ENCODE peak calls at places on chromosome 15, in nine cellular contexts. I is tibial nerve, D is heart left ventricle, R is AG04450, O is colonic mucosa, N is body of pancreas, W is HepG2, J is right cardiac atrium, B is transverse colon. F is an unnamed sample.

GRCh38 chr15:35979608-35980007 is 433.6 kb upstream of the DPH6 start:
- DNase-seq in O (no peak), R (no peak), D (no peak), B (no peak), W (no peak), J (no peak), N (no peak), I (no peak), F (no peak)

GRCh38 chr15:91561371-91562100 is 292.0 kb upstream of the SLCO3A1 start:
- DNase-seq in O (no peak), R (peak), D (peak), I (peak), N (no peak), W (no peak), B (no peak), J (no peak), F (no peak)

GRCh38 chr15:51076898-51077564 is 17.7 kb downstream of the TNFAIP8L3 start:
- DNase-seq in R (no peak), B (peak), D (peak), N (peak), I (no peak), J (peak), O (peak), W (no peak), F (no peak)

GRCh38 chr15:85800460-85801123 is 5.9 kb upstream of the KLHL25 start:
- DNase-seq in O (peak), B (peak), J (no peak), R (no peak), I (no peak), W (peak), N (peak), D (peak), F (peak)

GRCh38 chr15:49646891-49647290 is 26.0 kb downstream of the DTWD1 start:
- DNase-seq in O (no peak), W (no peak), J (no peak), I (no peak), R (no peak), D (no peak), B (no peak), N (no peak), F (no peak)

GRCh38 chr15:34366271-34367043 is 539 bp downstream of the LPCAT4 start:
- DNase-seq in O (peak), N (peak), I (peak), J (peak), B (peak), D (peak), R (no peak), W (peak), F (peak)

GRCh38 chr15:77581896-77582569 is 50.7 kb downstream of the LINGO1 start:
- DNase-seq in R (no peak), W (no peak), O (peak), I (no peak), D (no peak), B (peak), J (no peak), N (no peak), F (no peak)

GRCh38 chr15:70466895-70467529 is 296.3 kb downstream of the UACA start:
- DNase-seq in R (peak), B (peak), D (peak), N (peak), W (peak), J (peak), O (peak), I (peak), F (peak)

GRCh38 chr15:81298606-81299005 is 25.3 kb downstream of the STARD5 start:
- DNase-seq in W (no peak), B (no peak), I (no peak), J (no peak), D (no peak), N (no peak), O (no peak), R (no peak), F (no peak)

GRCh38 chr15:31358957-31359721 is 32.5 kb downstream of the KLF13 start:
- DNase-seq in D (no peak), W (no peak), O (no peak), B (no peak), J (peak), R (no peak), N (no peak), I (no peak), F (no peak)

GRCh38 chr15:64503197-64503596 is 42.8 kb downstream of the ZNF609 start:
- DNase-seq in O (no peak), N (no peak), R (peak), W (no peak), I (no peak), J (no peak), B (no peak), D (no peak), F (peak)

GRCh38 chr15:36831125-36831914 is 251.9 kb downstream of the CDIN1 start:
- DNase-seq in I (no peak), O (no peak), B (no peak), W (no peak), R (peak), J (no peak), D (no peak), N (no peak), F (no peak)

GRCh38 chr15:82936966-82937647 is 15.4 kb downstream of the HOMER2 start:
- DNase-seq in B (no peak), N (no peak), J (no peak), R (no peak), D (no peak), W (peak), O (no peak), I (no peak), F (no peak)

GRCh38 chr15:28891588-28891987 is 5.8 kb downstream of the APBA2 start:
- DNase-seq in R (no peak), N (no peak), B (no peak), O (no peak), D (no peak), I (no peak), W (no peak), J (no peak), F (no peak)

GRCh38 chr15:57216288-57216687 is 160.0 kb upstream of the CGNL1 start:
- DNase-seq in J (no peak), I (no peak), N (no peak), W (no peak), O (no peak), D (no peak), B (no peak), R (peak), F (peak)

GRCh38 chr15:57215371-57215770 is 160.9 kb upstream of the CGNL1 start:
- DNase-seq in W (no peak), R (no peak), D (no peak), N (no peak), J (no peak), O (no peak), B (no peak), I (no peak), F (no peak)

GRCh38 chr15:57217716-57218598 is 158.3 kb upstream of the CGNL1 start:
- DNase-seq in D (no peak), J (no peak), R (no peak), N (no peak), B (no peak), W (no peak), I (no peak), O (no peak), F (no peak)

GRCh38 chr15:57220220-57220619 is 156.1 kb upstream of the CGNL1 start:
- DNase-seq in W (no peak), R (peak), O (no peak), D (no peak), B (no peak), J (no peak), N (no peak), I (no peak), F (no peak)

GRCh38 chr15:57218826-57219576 is 157.3 kb upstream of the CGNL1 start:
- DNase-seq in D (no peak), R (peak), W (no peak), B (no peak), O (no peak), I (no peak), J (no peak), N (no peak), F (peak)
- H3K27ac ChIP-seq in D (no peak), R (no peak), W (no peak), B (no peak), O (no peak), I (no peak), J (no peak), N (no peak), F (peak)

DNA sequence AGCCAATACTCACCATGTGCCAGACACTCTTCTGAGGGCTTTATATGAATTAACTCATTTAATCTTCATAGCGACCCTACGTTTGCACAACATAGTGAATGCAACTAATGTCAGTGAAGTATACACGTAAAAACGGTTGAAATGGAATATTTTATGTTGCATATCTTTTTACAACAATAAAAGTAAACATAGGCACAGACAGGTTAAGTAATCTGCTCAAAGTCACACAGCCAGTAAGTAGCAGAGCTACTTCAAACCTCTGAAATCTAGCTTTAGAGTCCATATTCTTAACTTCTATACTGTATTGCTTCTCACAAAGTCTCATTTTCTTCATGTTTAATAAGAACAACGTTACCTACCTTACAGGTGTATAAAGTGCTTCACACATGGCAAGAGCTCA is 1.6 kb downstream of the SEC11A start:
- DNase-seq in N (no peak), J (no peak), B (no peak), I (no peak), O (no peak), R (no peak), D (no peak), W (no peak), F (no peak)
- H3K4me3 ChIP-seq in N (no peak), J (peak), B (no peak), I (no peak), O (peak), R (peak), D (no peak), W (peak), F (peak)

GRCh38 chr15:67930720-67931119 is 90.9 kb upstream of the RNU6-1 start:
- DNase-seq in O (no peak), N (no peak), D (no peak), B (no peak), I (no peak), J (no peak), R (no peak), W (no peak), F (no peak)
- H3K27ac ChIP-seq in O (no peak), N (no peak), D (no peak), B (no peak), I (no peak), J (no peak), R (no peak), W (no peak), F (no peak)

GRCh38 chr15:96330064-96330449 is 443 bp upstream of the NR2F2 start:
- DNase-seq in B (peak), W (no peak), I (peak), O (peak), R (no peak), J (peak), D (peak), N (no peak), F (no peak)

GRCh38 chr15:96326551-96327154 is 3.8 kb upstream of the NR2F2 start:
- DNase-seq in I (peak), J (peak), B (peak), W (no peak), D (no peak), O (peak), N (no peak), R (no peak), F (no peak)

GRCh38 chr15:96329403-96329981 is 1.0 kb upstream of the NR2F2 start:
- DNase-seq in W (no peak), D (no peak), O (peak), R (no peak), J (no peak), I (no peak), N (no peak), B (no peak), F (no peak)

GRCh38 chr15:96327155-96327741 is 3.3 kb upstream of the NR2F2 start:
- DNase-seq in J (no peak), R (peak), O (peak), N (no peak), W (peak), I (peak), D (no peak), B (no peak), F (no peak)

GRCh38 chr15:96328101-96328958 is 2.2 kb upstream of the NR2F2 start:
- DNase-seq in W (no peak), J (no peak), I (no peak), B (no peak), R (no peak), O (no peak), N (no peak), D (no peak), F (no peak)
- H3K4me3 ChIP-seq in W (no peak), J (peak), I (peak), B (no peak), R (peak), O (no peak), N (no peak), D (peak), F (no peak)

GRCh38 chr15:88637841-88638625 is 783 bp upstream of the ISG20 start:
- DNase-seq in N (peak), O (no peak), J (peak), B (no peak), W (peak), I (no peak), D (no peak), R (no peak), F (no peak)

GRCh38 chr15:88635343-88635742 is 3.5 kb upstream of the ISG20 start:
- DNase-seq in W (no peak), I (no peak), B (peak), O (no peak), D (no peak), N (no peak), R (no peak), J (no peak), F (no peak)

GRCh38 chr15:88637436-88637835 is 1.4 kb upstream of the ISG20 start:
- DNase-seq in O (no peak), J (no peak), I (no peak), N (no peak), W (no peak), R (no peak), D (no peak), B (no peak), F (no peak)

GRCh38 chr15:88636039-88636438 is 2.8 kb upstream of the ISG20 start:
- DNase-seq in J (no peak), B (peak), O (peak), I (no peak), N (peak), D (no peak), R (no peak), W (no peak), F (no peak)

GRCh38 chr15:88636654-88637053 is 2.2 kb upstream of the ISG20 start:
- DNase-seq in W (no peak), R (no peak), D (no peak), J (no peak), O (no peak), I (no peak), N (no peak), B (no peak), F (peak)
- H3K27ac ChIP-seq in W (no peak), R (peak), D (no peak), J (peak), O (peak), I (peak), N (peak), B (peak), F (no peak)

GRCh38 chr15:74956648-74957300 is at the start of gene RPP25:
- DNase-seq in J (peak), W (peak), I (peak), D (peak), O (peak), N (peak), B (peak), R (no peak), F (no peak)

GRCh38 chr15:74955796-74956647 is 550 bp downstream of the RPP25 start:
- DNase-seq in R (no peak), B (peak), J (peak), O (peak), D (peak), N (peak), W (no peak), I (peak), F (no peak)

GRCh38 chr15:74957301-74958035 is 896 bp upstream of the RPP25 start:
- DNase-seq in J (peak), W (no peak), D (peak), O (peak), N (no peak), B (peak), R (no peak), I (no peak), F (no peak)

GRCh38 chr15:74955017-74955416 is 1.6 kb downstream of the RPP25 start:
- DNase-seq in O (no peak), D (no peak), I (no peak), B (no peak), J (peak), W (no peak), R (no peak), N (no peak), F (no peak)

GRCh38 chr15:74954515-74954914 is 2.1 kb downstream of the RPP25 start:
- DNase-seq in O (no peak), W (no peak), R (peak), N (no peak), I (no peak), D (peak), J (peak), B (no peak), F (peak)
- H3K4me3 ChIP-seq in O (no peak), W (no peak), R (no peak), N (no peak), I (no peak), D (no peak), J (no peak), B (no peak), F (no peak)

DNA sequence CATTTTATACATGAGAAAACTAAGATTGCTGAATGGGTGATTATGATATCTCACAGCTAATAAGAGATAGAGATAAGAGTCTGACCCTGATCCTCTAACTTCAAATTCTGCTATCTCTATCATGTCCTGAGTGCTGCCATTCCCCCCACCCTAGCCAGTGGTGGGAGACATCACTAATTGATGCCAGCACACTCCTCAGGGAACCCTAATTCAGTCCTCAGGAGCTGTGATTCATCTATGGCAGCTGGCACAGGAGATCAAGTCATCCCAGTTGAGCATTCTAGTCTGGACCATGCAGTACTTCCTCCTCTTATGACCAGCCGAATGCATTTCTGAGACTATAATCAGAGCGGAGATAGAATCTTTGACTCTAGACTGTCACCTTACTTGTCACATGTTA is 71.9 kb downstream of the SYNM start:
- DNase-seq in J (no peak), W (no peak), R (no peak), O (no peak), D (no peak), B (no peak), I (no peak), N (no peak), F (no peak)
- H3K27ac ChIP-seq in J (no peak), W (no peak), R (no peak), O (no peak), D (no peak), B (peak), I (no peak), N (no peak), F (no peak)

GRCh38 chr15:92921215-92922131 is 21.3 kb downstream of the CHD2 start:
- DNase-seq in D (no peak), I (no peak), B (no peak), O (no peak), J (no peak), N (peak), W (no peak), R (no peak), F (no peak)
- H3K4me3 ChIP-seq in D (no peak), I (no peak), B (no peak), O (no peak), J (no peak), N (no peak), W (no peak), R (no peak), F (no peak)